ENCODE peak calls at places on chromosome 7, in seven cellular contexts. L is stimulated activated CD4-positive, alpha-beta T cell treated with anti-CD3 and anti-CD28 coated beads, Interleukin-15, amount 100 ng/mL, for 24 hours; G is kidney tubule cell; M is activated CD4-positive, alpha-beta T cell treated with anti-CD3 and anti-CD28 coated beads for 4 hours; P is NCI-H774; O is ACHN; J is CD4-positive, CD25-positive, alpha-beta regulatory T cell. B is an unnamed sample.

GRCh38 chr7:112969946-112970345 is 116.7 kb downstream of the GPR85 start:
- DNase-seq in J (no peak), M (no peak), P (no peak), L (no peak), G (no peak), O (no peak), B (no peak)

GRCh38 chr7:3455826-3456444 is 154.9 kb downstream of the SDK1 start:
- DNase-seq in J (no peak), G (peak), P (no peak), L (no peak), M (no peak), O (peak), B (peak)

GRCh38 chr7:150974468-150975391 is 3.4 kb downstream of the KCNH2 start:
- DNase-seq in P (peak), G (peak), J (peak), O (peak), L (peak), M (peak), B (no peak)

GRCh38 chr7:153381275-153382119 is 621.9 kb downstream of the ACTR3B start:
- DNase-seq in L (peak), P (peak), O (peak), G (peak), M (no peak), J (no peak), B (no peak)

GRCh38 chr7:128831178-128831993 is 1.2 kb downstream of the FLNC start:
- DNase-seq in L (peak), O (no peak), J (no peak), P (no peak), M (no peak), G (peak), B (peak)

GRCh38 chr7:54811925-54812264 is 52.9 kb upstream of the SEC61G start:
- DNase-seq in L (no peak), M (no peak), O (no peak), G (no peak), J (no peak), P (no peak), B (peak)

GRCh38 chr7:50497068-50497642 is 47.0 kb upstream of the FIGNL1 start:
- DNase-seq in L (no peak), O (no peak), P (no peak), G (no peak), M (no peak), J (no peak), B (peak)

GRCh38 chr7:121605297-121605640 is 209.2 kb upstream of the FAM3C start:
- DNase-seq in M (no peak), P (no peak), G (no peak), L (no peak), J (no peak), O (peak), B (peak)

GRCh38 chr7:46162582-46162981 is 241.5 kb upstream of the IGFBP3 start:
- DNase-seq in L (no peak), J (no peak), O (no peak), M (no peak), P (no peak), G (peak), B (peak)

GRCh38 chr7:1055084-1055450 is 10.7 kb downstream of the GPR146 start:
- DNase-seq in P (no peak), G (no peak), O (no peak), L (peak), M (peak), J (peak), B (no peak)

GRCh38 chr7:137696376-137696775 is 150.4 kb downstream of the DGKI start:
- DNase-seq in O (no peak), L (no peak), J (no peak), M (no peak), G (no peak), P (no peak), B (no peak)

GRCh38 chr7:8226526-8226925 is 35.4 kb downstream of the ICA1 start:
- DNase-seq in M (no peak), G (no peak), J (no peak), O (no peak), L (no peak), P (no peak), B (no peak)

GRCh38 chr7:78912781-78913180 is 540.7 kb downstream of the MAGI2 start:
- DNase-seq in P (no peak), G (no peak), L (no peak), M (no peak), J (no peak), O (no peak), B (no peak)

GRCh38 chr7:149790754-149791360 is 17.5 kb upstream of the ZNF467 start:
- DNase-seq in P (no peak), L (no peak), J (no peak), G (no peak), O (no peak), M (no peak), B (no peak)

GRCh38 chr7:47816647-47817046 is 131.6 kb downstream of the PKD1L1 start:
- DNase-seq in P (no peak), J (no peak), O (no peak), M (no peak), L (no peak), G (peak), B (peak)

GRCh38 chr7:158663428-158663741 is 41.2 kb downstream of the NCAPG2 start:
- DNase-seq in M (no peak), L (no peak), O (no peak), P (no peak), G (no peak), J (no peak), B (no peak)

GRCh38 chr7:107932851-107933250 is 41.9 kb downstream of the DLD start:
- DNase-seq in L (no peak), P (no peak), J (no peak), M (no peak), G (no peak), O (no peak), B (no peak)

GRCh38 chr7:79420464-79420863 is 33.0 kb downstream of the MAGI2 start:
- DNase-seq in J (no peak), M (no peak), P (no peak), O (peak), L (no peak), G (peak), B (peak)

GRCh38 chr7:44072364-44073231 is 7.2 kb upstream of the PGAM2 start:
- DNase-seq in O (peak), M (peak), P (no peak), J (peak), L (peak), G (peak), B (peak)

GRCh38 chr7:112080441-112080840 is 125.8 kb downstream of the DOCK4 start:
- DNase-seq in M (no peak), G (peak), L (no peak), O (peak), J (no peak), P (no peak), B (peak)

GRCh38 chr7:50317221-50317678 is 12.7 kb downstream of the IKZF1 start:
- DNase-seq in J (peak), O (no peak), L (peak), P (no peak), G (no peak), M (no peak), B (no peak)

GRCh38 chr7:55787796-55788195 is 74.8 kb downstream of the SEPTIN14 start:
- DNase-seq in P (no peak), J (no peak), O (no peak), L (no peak), G (no peak), M (no peak), B (no peak)

GRCh38 chr7:105198223-105198622 is 184.2 kb downstream of the KMT2E start:
- DNase-seq in G (peak), J (no peak), M (no peak), P (no peak), L (no peak), O (no peak), B (peak)

GRCh38 chr7:102313997-102314780 is 27.5 kb downstream of the SH2B2 start:
- DNase-seq in P (no peak), J (no peak), L (no peak), M (no peak), O (no peak), G (no peak), B (no peak)

GRCh38 chr7:51162724-51163329 is 153.8 kb downstream of the COBL start:
- DNase-seq in J (peak), O (peak), M (peak), L (peak), G (peak), P (peak), B (peak)

GRCh38 chr7:32257632-32258031 is 187.4 kb upstream of the PDE1C start:
- DNase-seq in G (no peak), M (no peak), O (no peak), L (no peak), P (no peak), J (no peak), B (no peak)

GRCh38 chr7:157496426-157497275 is 159.8 kb downstream of the DNAJB6 start:
- DNase-seq in L (no peak), P (no peak), G (no peak), J (no peak), O (no peak), M (no peak), B (no peak)

GRCh38 chr7:98619450-98620321 is 2.6 kb downstream of the NPTX2 start:
- DNase-seq in G (no peak), O (peak), J (no peak), L (peak), P (no peak), M (no peak), B (peak)

GRCh38 chr7:79361214-79361613 is 92.3 kb downstream of the MAGI2 start:
- DNase-seq in J (no peak), M (no peak), G (no peak), P (no peak), O (peak), L (no peak), B (no peak)

GRCh38 chr7:81162771-81163525 is 244.1 kb upstream of the SEMA3C start:
- DNase-seq in O (no peak), J (no peak), L (no peak), P (no peak), M (no peak), G (peak), B (peak)

GRCh38 chr7:116801092-116801710 is 61.2 kb upstream of the CAPZA2 start:
- DNase-seq in G (peak), M (no peak), L (no peak), J (no peak), O (peak), P (no peak), B (peak)

GRCh38 chr7:1396195-1396594 is 63.1 kb downstream of the MICALL2 start:
- DNase-seq in P (no peak), O (no peak), L (no peak), M (no peak), J (no peak), G (no peak), B (no peak)

GRCh38 chr7:23341846-23342598 is 42.9 kb downstream of the MALSU1 start:
- DNase-seq in J (no peak), P (no peak), L (no peak), O (no peak), G (no peak), M (no peak), B (no peak)

GRCh38 chr7:111510584-111511378 is 51.5 kb downstream of the IMMP2L start:
- DNase-seq in M (no peak), G (peak), L (no peak), P (no peak), O (no peak), J (no peak), B (no peak)

GRCh38 chr7:30789334-30789711 is 18.1 kb downstream of the MINDY4 start:
- DNase-seq in J (no peak), P (no peak), G (peak), L (no peak), M (no peak), O (no peak), B (peak)

GRCh38 chr7:149878523-149878921 is 4.8 kb downstream of the ATP6V0E2 start:
- DNase-seq in P (no peak), L (no peak), G (no peak), O (no peak), M (no peak), J (no peak), B (no peak)

GRCh38 chr7:154854836-154855235 is 148.1 kb downstream of the PAXIP1 start:
- DNase-seq in J (no peak), O (no peak), P (no peak), M (no peak), G (no peak), L (no peak), B (no peak)

GRCh38 chr7:434891-435486 is 84.7 kb downstream of the PDGFA start:
- DNase-seq in G (no peak), P (no peak), O (no peak), L (no peak), M (no peak), J (no peak), B (no peak)

GRCh38 chr7:28853834-28854749 is 104.0 kb downstream of the TRIL start:
- DNase-seq in G (peak), J (peak), O (peak), P (peak), M (peak), L (peak), B (peak)

GRCh38 chr7:30908681-30909080 is 3.0 kb upstream of the AQP1 start:
- DNase-seq in P (no peak), O (no peak), M (no peak), G (no peak), J (no peak), L (no peak), B (no peak)

B was measured in A172.